ENCODE peak calls at places on chromosome 18, in ten cellular contexts. W is astrocyte of the spinal cord; B is cardiac muscle cell; J is fibroblast of lung; N is CD8-positive, alpha-beta T cell; G is suprapubic skin; K is spleen; D is heart right ventricle; S is uterus; Y is foreskin fibroblast. A is an unnamed sample.

GRCh38 chr18:26649193-26649543 is 100.8 kb upstream of the KCTD1 start:
- DNase-seq in W (no peak), B (peak), J (no peak), N (no peak), G (no peak), K (no peak), D (no peak), S (no peak), Y (no peak), A (no peak)

GRCh38 chr18:830315-830901 is 18.4 kb upstream of the YES1 start:
- DNase-seq in W (peak), B (no peak), J (peak), N (no peak), G (no peak), K (no peak), D (no peak), S (no peak), Y (peak), A (no peak)

GRCh38 chr18:34837769-34838194 is 127.7 kb downstream of the DTNA start:
- DNase-seq in W (no peak), B (no peak), J (peak), N (no peak), G (no peak), K (no peak), D (no peak), S (no peak), Y (peak), A (no peak)

GRCh38 chr18:49920731-49921130 is 107.4 kb upstream of the ACAA2 start:
- DNase-seq in W (peak), B (no peak), J (peak), N (no peak), G (no peak), K (no peak), D (no peak), S (no peak), Y (peak), A (peak)

GRCh38 chr18:8998481-8999217 is 103.8 kb upstream of the NDUFV2 start:
- DNase-seq in W (no peak), B (no peak), J (peak), N (no peak), G (no peak), K (no peak), D (no peak), S (no peak), Y (peak), A (no peak)

GRCh38 chr18:9047715-9048114 is 54.8 kb upstream of the NDUFV2 start:
- DNase-seq in W (no peak), B (no peak), J (no peak), N (no peak), G (no peak), K (no peak), D (no peak), S (no peak), Y (no peak), A (no peak)

GRCh38 chr18:28201056-28201455 is 24.1 kb upstream of the CDH2 start:
- DNase-seq in W (no peak), B (no peak), J (no peak), N (no peak), G (no peak), K (no peak), D (no peak), S (no peak), Y (no peak), A (no peak)

GRCh38 chr18:28820353-28820752 is 643.4 kb upstream of the CDH2 start:
- DNase-seq in W (no peak), B (no peak), J (no peak), N (no peak), G (no peak), K (no peak), D (no peak), S (no peak), Y (no peak), A (no peak)

GRCh38 chr18:45110577-45111506 is 430.2 kb downstream of the SETBP1 start:
- DNase-seq in W (no peak), B (no peak), J (peak), N (no peak), G (no peak), K (no peak), D (peak), S (peak), Y (peak), A (no peak)

GRCh38 chr18:21366896-21367295 is 124.9 kb downstream of the GREB1L start:
- DNase-seq in W (no peak), B (no peak), J (no peak), N (no peak), G (no peak), K (no peak), D (no peak), S (no peak), Y (no peak), A (no peak)

GRCh38 chr18:36934884-36935283 is 106.0 kb downstream of the KIAA1328 start:
- DNase-seq in W (peak), B (no peak), J (peak), N (no peak), G (no peak), K (no peak), D (no peak), S (no peak), Y (peak), A (peak)

GRCh38 chr18:79974025-79974424 is 9.6 kb downstream of the HSBP1L1 start:
- DNase-seq in W (no peak), B (no peak), J (no peak), N (no peak), G (no peak), K (no peak), D (no peak), S (no peak), Y (no peak), A (no peak)

GRCh38 chr18:46369323-46369722 is 265.1 kb downstream of the HAUS1 start:
- DNase-seq in W (no peak), B (peak), J (no peak), N (no peak), G (no peak), K (no peak), D (no peak), S (no peak), Y (no peak), A (no peak)

GRCh38 chr18:54330768-54331548 is 26.7 kb downstream of the STARD6 start:
- DNase-seq in W (no peak), B (no peak), J (no peak), N (no peak), G (no peak), K (no peak), D (no peak), S (no peak), Y (peak), A (no peak)

GRCh38 chr18:50311573-50312106 is 24.1 kb upstream of the CXXC1 start:
- DNase-seq in W (no peak), B (no peak), J (no peak), N (no peak), G (no peak), K (no peak), D (no peak), S (no peak), Y (no peak), A (no peak)

GRCh38 chr18:1779587-1779986 is 791.7 kb downstream of the METTL4 start:
- DNase-seq in W (no peak), B (no peak), J (no peak), N (no peak), G (no peak), K (no peak), D (no peak), S (no peak), Y (no peak), A (no peak)

GRCh38 chr18:54843302-54843701 is 15.0 kb downstream of the RAB27B start:
- DNase-seq in W (peak), B (no peak), J (peak), N (no peak), G (no peak), K (no peak), D (no peak), S (no peak), Y (peak), A (no peak)

GRCh38 chr18:23380001-23380550 is 73.0 kb upstream of the RIOK3 start:
- DNase-seq in W (peak), B (no peak), J (peak), N (no peak), G (no peak), K (no peak), D (no peak), S (no peak), Y (peak), A (peak)

DNA sequence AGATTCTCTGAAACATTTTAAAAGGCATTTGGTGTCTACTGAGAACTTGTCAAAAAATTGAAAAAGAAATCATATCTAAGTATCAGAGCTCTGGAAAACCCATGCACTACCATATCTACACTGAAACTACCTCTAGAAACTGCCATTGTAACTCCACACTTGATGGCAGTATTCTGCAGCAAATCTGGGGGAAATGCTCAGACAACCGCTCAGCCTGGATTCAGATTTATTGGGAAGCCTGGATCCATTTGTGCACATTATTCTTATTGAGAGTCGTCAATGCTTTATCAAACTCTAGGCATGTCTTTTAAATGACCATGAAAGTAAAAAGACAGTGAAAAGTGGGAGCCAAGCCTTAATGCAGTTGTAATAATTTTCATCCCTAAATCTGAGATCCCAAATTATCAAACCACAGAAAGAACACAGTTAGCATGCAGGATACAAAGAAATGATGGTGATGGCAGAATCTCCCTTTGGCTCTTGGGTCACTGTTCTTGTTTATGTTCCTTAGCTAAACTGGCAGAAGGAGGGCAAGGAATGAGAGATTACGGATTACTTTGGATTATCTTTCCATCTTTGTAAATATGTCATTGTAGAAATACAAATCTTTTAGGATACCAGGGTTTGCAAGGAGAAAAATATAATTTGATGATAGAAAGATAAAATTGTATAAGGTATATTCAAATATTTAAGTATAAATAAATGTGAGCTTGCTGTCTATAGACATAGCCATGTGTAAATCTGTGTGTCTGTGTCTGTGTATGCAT is 512.1 kb upstream of the SYT4 start:
- DNase-seq in W (peak), B (peak), J (peak), N (no peak), G (no peak), K (no peak), D (no peak), S (no peak), Y (peak), A (peak)
- TF ChIP-seq CTCF in W (peak), B (peak), J (peak), N (no peak), G (no peak), K (no peak), D (peak), S (peak), Y (peak), A (peak)

DNA sequence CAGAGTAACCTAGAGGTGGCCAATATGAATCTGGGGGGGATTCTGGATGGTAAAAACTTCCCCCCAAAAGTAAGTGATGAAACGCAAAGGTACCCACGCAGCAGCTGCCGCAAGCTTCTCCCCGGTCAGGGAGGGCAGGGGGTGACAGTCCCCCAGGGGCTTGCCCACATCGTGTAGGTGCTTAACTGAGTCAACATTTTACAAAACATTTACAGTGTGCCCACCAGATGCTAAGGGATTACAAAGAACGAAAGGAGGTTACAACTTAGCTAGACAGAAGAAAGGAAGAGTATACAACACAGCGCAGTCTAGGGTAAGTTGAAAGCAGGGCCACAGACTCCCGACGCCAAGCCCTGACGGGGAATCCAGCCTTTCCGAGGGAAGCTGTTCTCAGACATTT is 45.6 kb downstream of the LPIN2 start:
- DNase-seq in W (no peak), B (no peak), J (no peak), N (no peak), G (no peak), K (no peak), D (no peak), S (no peak), Y (no peak), A (no peak)
- H3K4me3 ChIP-seq in W (no peak), B (no peak), J (no peak), N (no peak), G (no peak), K (no peak), D (no peak), S (no peak), Y (no peak), A (no peak)

GRCh38 chr18:78071146-78071710 is 821.6 kb downstream of the GALR1 start:
- DNase-seq in W (no peak), B (no peak), J (no peak), N (no peak), G (no peak), K (no peak), D (no peak), S (no peak), Y (no peak), A (no peak)

GRCh38 chr18:78074400-78075020 is 824.9 kb downstream of the GALR1 start:
- DNase-seq in W (no peak), B (no peak), J (no peak), N (no peak), G (no peak), K (no peak), D (no peak), S (no peak), Y (no peak), A (no peak)

GRCh38 chr18:78069784-78070664 is 820.4 kb downstream of the GALR1 start:
- DNase-seq in W (no peak), B (no peak), J (no peak), N (no peak), G (no peak), K (no peak), D (no peak), S (no peak), Y (no peak), A (no peak)

DNA sequence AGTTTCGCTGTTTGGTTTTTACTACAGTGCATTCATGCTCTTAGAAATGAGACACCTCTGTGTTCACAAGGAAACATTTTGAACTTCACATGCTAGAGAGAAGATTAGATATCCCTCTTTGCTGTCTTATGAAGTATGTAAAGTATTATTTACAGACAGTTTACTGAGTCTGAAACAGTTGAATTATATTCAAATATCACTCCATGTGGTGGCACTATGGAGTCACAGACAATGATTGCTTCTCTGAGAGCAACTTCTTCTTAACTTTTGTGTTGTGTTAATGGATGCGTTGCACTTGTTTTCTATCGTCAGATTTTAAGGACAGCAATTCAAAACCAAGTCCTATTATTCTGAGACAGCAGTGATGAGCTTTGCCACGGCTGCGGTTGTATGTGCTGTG is 823.6 kb downstream of the GALR1 start:
- DNase-seq in W (no peak), B (no peak), J (no peak), N (no peak), G (no peak), K (no peak), D (no peak), S (no peak), Y (no peak), A (no peak)
- TF ChIP-seq CTCF in W (no peak), B (no peak), J (no peak), N (no peak), G (no peak), K (no peak), D (peak), S (no peak), Y (no peak), A (no peak)

GRCh38 chr18:63292844-63293683 is 26.5 kb downstream of the BCL2 start:
- DNase-seq in W (no peak), B (no peak), J (no peak), N (peak), G (no peak), K (peak), D (no peak), S (no peak), Y (no peak), A (no peak)
- H3K4me3 ChIP-seq in W (no peak), B (no peak), J (no peak), N (no peak), G (peak), K (no peak), D (no peak), S (no peak), Y (no peak), A (no peak)

GRCh38 chr18:47594621-47595086 is 335.8 kb downstream of the SMAD2 start:
- DNase-seq in W (no peak), B (no peak), J (no peak), N (no peak), G (no peak), K (no peak), D (no peak), S (no peak), Y (no peak), A (no peak)

GRCh38 chr18:47601608-47602272 is 328.7 kb downstream of the SMAD2 start:
- DNase-seq in W (no peak), B (no peak), J (no peak), N (no peak), G (no peak), K (no peak), D (no peak), S (no peak), Y (no peak), A (no peak)

GRCh38 chr18:47594063-47594462 is 336.4 kb downstream of the SMAD2 start:
- DNase-seq in W (no peak), B (no peak), J (no peak), N (no peak), G (no peak), K (no peak), D (no peak), S (no peak), Y (no peak), A (no peak)

GRCh38 chr18:47591429-47591828 is 339.0 kb downstream of the SMAD2 start:
- DNase-seq in W (no peak), B (no peak), J (no peak), N (no peak), G (no peak), K (no peak), D (no peak), S (no peak), Y (no peak), A (no peak)

DNA sequence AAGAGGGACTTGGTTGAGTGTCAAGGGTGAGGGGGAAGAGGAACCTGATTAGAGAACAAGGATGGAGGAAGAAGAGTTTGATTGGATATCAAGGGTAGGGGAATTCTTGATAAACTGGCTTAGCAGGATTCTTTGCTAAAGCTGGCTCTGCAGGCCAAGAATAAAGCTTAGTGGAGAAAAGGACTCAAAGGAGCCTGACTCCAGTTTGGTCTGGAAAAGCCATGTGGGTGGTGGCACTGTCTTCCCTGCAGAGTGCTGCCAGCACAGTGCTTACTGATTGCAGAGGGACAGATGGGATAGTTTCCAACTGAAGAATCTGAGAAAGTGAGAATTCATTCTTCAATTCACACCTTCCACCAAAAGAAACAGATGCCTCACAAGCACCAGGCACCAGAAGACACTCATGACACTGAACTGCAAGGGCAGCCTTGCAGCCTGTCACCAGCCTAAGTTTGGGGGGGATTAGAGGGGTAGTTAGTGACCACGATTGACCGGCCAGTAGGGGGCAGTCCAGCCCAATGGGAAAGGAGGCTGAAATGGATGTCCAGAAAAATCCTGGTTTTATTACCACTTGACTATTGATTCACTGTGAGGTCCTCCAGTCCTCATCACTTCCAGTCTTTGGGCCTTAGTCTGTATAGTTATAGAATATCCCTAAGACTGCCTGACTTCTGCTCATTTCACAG is 334.5 kb downstream of the SMAD2 start:
- DNase-seq in W (no peak), B (peak), J (no peak), N (no peak), G (no peak), K (no peak), D (no peak), S (no peak), Y (no peak), A (no peak)
- TF ChIP-seq CTCF in W (peak), B (no peak), J (no peak), N (no peak), G (no peak), K (no peak), D (peak), S (no peak), Y (no peak), A (no peak)

GRCh38 chr18:69400976-69401474 is 337 bp downstream of the DOK6 start:
- DNase-seq in W (peak), B (peak), J (peak), N (no peak), G (no peak), K (no peak), D (peak), S (peak), Y (peak), A (no peak)

GRCh38 chr18:69399253-69399652 is 1.4 kb upstream of the DOK6 start:
- DNase-seq in W (no peak), B (peak), J (no peak), N (no peak), G (no peak), K (no peak), D (no peak), S (no peak), Y (no peak), A (no peak)

GRCh38 chr18:69400253-69400975 is at the start of gene DOK6:
- DNase-seq in W (peak), B (peak), J (peak), N (no peak), G (no peak), K (peak), D (peak), S (peak), Y (peak), A (peak)

GRCh38 chr18:69401475-69402218 is 959 bp downstream of the DOK6 start:
- DNase-seq in W (peak), B (peak), J (peak), N (no peak), G (no peak), K (no peak), D (peak), S (no peak), Y (peak), A (no peak)

GRCh38 chr18:69402219-69402989 is 1.7 kb downstream of the DOK6 start:
- DNase-seq in W (no peak), B (peak), J (peak), N (no peak), G (no peak), K (no peak), D (no peak), S (no peak), Y (peak), A (no peak)
- H3K4me3 ChIP-seq in W (peak), B (peak), J (peak), N (no peak), G (peak), K (no peak), D (peak), S (peak), Y (peak), A (peak)